ENCODE peak calls at places on chromosomes 13 and 19, in nine cellular contexts. S, Y, X, J, U, V, Q, E and G are unnamed samples.

GRCh38 chr19:20243629-20244028 is 76.6 kb downstream of the ZNF486 start:
- DNase-seq in Q (no peak), U (no peak), E (no peak), S (no peak), J (no peak), X (no peak), V (no peak), Y (no peak), G (no peak)

GRCh38 chr13:23921451-23921888 is 24.2 kb upstream of the C1QTNF9B start:
- DNase-seq in Y (peak; percentile 46), X (no peak), S (no peak), J (peak; percentile 63), V (peak; percentile 12), U (no peak), E (no peak), Q (no peak), G (no peak)

GRCh38 chr19:52170863-52171320 is 529 bp downstream of the ZNF836 start:
- DNase-seq in Q (no peak), J (no peak), U (peak; percentile 54), S (peak; percentile 4), X (peak; percentile 67), V (peak; percentile 40), E (no peak), Y (peak; percentile 10), G (no peak)

GRCh38 chr13:23516706-23517105 is 53.5 kb upstream of the TNFRSF19 start:
- DNase-seq in J (no peak), E (no peak), V (no peak), X (no peak), Y (no peak), S (no peak), U (no peak), Q (no peak), G (no peak)

GRCh38 chr13:29801737-29802305 is 48.6 kb downstream of the UBL3 start:
- DNase-seq in U (no peak), Q (no peak), J (peak; percentile 53), E (no peak), V (no peak), Y (no peak), X (no peak), S (no peak), G (peak; percentile 83)

GRCh38 chr13:113410472-113411201 is 42.7 kb downstream of the ADPRHL1 start:
- DNase-seq in V (no peak), Y (no peak), Q (no peak), X (peak; percentile 80), S (no peak), E (peak; percentile 35), U (no peak), J (no peak), G (no peak)

GRCh38 chr13:28394422-28394821 is 100.5 kb downstream of the FLT1 start:
- DNase-seq in Y (no peak), J (peak; percentile 74), Q (no peak), X (no peak), U (no peak), E (no peak), S (no peak), V (no peak), G (no peak)

GRCh38 chr13:41049480-41049879 is 11.8 kb upstream of the WBP4 start:
- DNase-seq in Y (no peak), E (no peak), S (no peak), X (no peak), V (no peak), U (no peak), Q (no peak), J (no peak), G (no peak)

GRCh38 chr13:113776231-113777125 is 17.5 kb downstream of the TMEM255B start:
- DNase-seq in Y (no peak), X (no peak), Q (no peak), J (no peak), E (no peak), S (no peak), U (no peak), V (peak; percentile 62), G (no peak)

GRCh38 chr13:32098275-32098674 is 66.7 kb downstream of the FRY start:
- DNase-seq in X (no peak), J (peak; percentile 19), S (no peak), U (no peak), Y (no peak), Q (no peak), E (no peak), V (no peak), G (no peak)

GRCh38 chr19:11265785-11266236 is 3.5 kb upstream of the DOCK6 start:
- DNase-seq in E (no peak), Q (no peak), Y (no peak), J (no peak), X (no peak), S (no peak), U (no peak), V (no peak), G (no peak)

GRCh38 chr19:2261438-2262172 is 5.4 kb upstream of the JSRP1 start:
- DNase-seq in V (no peak), Y (peak; percentile 64), E (no peak), U (no peak), Q (no peak), S (peak; percentile 55), X (no peak), J (no peak), G (no peak)

GRCh38 chr19:18434411-18435184 is 3.3 kb downstream of the ISYNA1 start:
- DNase-seq in S (no peak), X (no peak), J (no peak), Y (no peak), Q (no peak), V (no peak), U (no peak), E (no peak), G (no peak)

GRCh38 chr13:40187836-40188591 is 478.4 kb downstream of the FOXO1 start:
- DNase-seq in S (peak; percentile 59), J (no peak), X (no peak), U (no peak), V (no peak), Q (peak; percentile 60), Y (peak; percentile 45), E (no peak), G (no peak)

GRCh38 chr19:15137777-15138176 is 30.6 kb downstream of the SYDE1 start:
- DNase-seq in Y (no peak), V (no peak), Q (no peak), S (no peak), X (no peak), U (no peak), E (no peak), J (no peak), G (no peak)

GRCh38 chr19:32691952-32692726 is 518 bp downstream of the NUDT19 start:
- DNase-seq in J (peak; percentile 39), X (peak; percentile 76), S (peak; percentile 33), Y (peak; percentile 55), V (peak; percentile 70), Q (no peak), E (no peak), U (peak; percentile 60), G (peak; percentile 27)

GRCh38 chr19:6138066-6138465 is 2.6 kb downstream of the ACSBG2 start:
- DNase-seq in E (no peak), Q (no peak), V (no peak), S (no peak), U (no peak), J (no peak), X (no peak), Y (no peak), G (no peak)

GRCh38 chr13:90375851-90376250 is 971.6 kb upstream of the MIR17HG start:
- DNase-seq in Y (no peak), U (no peak), Q (no peak), X (no peak), V (no peak), J (no peak), E (no peak), S (no peak), G (no peak)

GRCh38 chr13:25881946-25882574 is 169.8 kb downstream of the SHISA2 start:
- DNase-seq in V (peak; percentile 66), S (no peak), J (no peak), X (no peak), U (peak; percentile 48), Y (no peak), Q (no peak), E (no peak), G (no peak)

GRCh38 chr13:31431722-31432137 is 232.0 kb downstream of the B3GLCT start:
- DNase-seq in Y (peak; percentile 55), U (peak; percentile 54), X (no peak), V (no peak), E (no peak), Q (peak; percentile 15), S (peak; percentile 42), J (peak; percentile 74), G (no peak)

GRCh38 chr13:46553521-46553885 is 533 bp downstream of the LRCH1 start:
- DNase-seq in Q (no peak), S (no peak), Y (no peak), J (no peak), V (no peak), U (peak; percentile 46), E (no peak), X (peak; percentile 76), G (no peak)

GRCh38 chr19:46607441-46607841 is 6.3 kb downstream of the CALM3 start:
- DNase-seq in E (no peak), Q (no peak), Y (no peak), J (no peak), U (peak; percentile 16), V (no peak), S (no peak), X (peak; percentile 62), G (no peak)

GRCh38 chr19:31574251-31574973 is 225.2 kb upstream of the TSHZ3 start:
- DNase-seq in Q (no peak), V (peak; percentile 33), E (no peak), Y (no peak), U (no peak), S (no peak), J (no peak), X (peak; percentile 24), G (no peak)

GRCh38 chr13:88617176-88617575 is 946.0 kb downstream of the SLITRK5 start:
- DNase-seq in U (no peak), Q (no peak), Y (no peak), V (no peak), E (no peak), X (no peak), J (no peak), S (no peak), G (no peak)